ENCODE peak calls at places on chromosome X, in nine cellular contexts. X, E, C, G, M, I, T, P and L are unnamed samples.

GRCh38 chrX:120269379-120270035 is 18.9 kb downstream of the ZBTB33 start:
- DNase-seq in X (no peak), E (no peak), C (no peak), G (peak), M (no peak), I (no peak), T (no peak), P (no peak), L (no peak)

GRCh38 chrX:129523076-129524055 is at the start of gene SMARCA1:
- DNase-seq in X (no peak), E (peak), C (peak), G (no peak), M (peak), I (peak), T (peak), P (peak), L (peak)

GRCh38 chrX:115339441-115340025 is 50.0 kb downstream of the LUZP4 start:
- DNase-seq in X (no peak), E (no peak), C (no peak), G (no peak), M (no peak), I (no peak), T (no peak), P (no peak), L (no peak)

GRCh38 chrX:130893356-130894085 is 9.5 kb downstream of the ENOX2 start:
- DNase-seq in X (no peak), E (no peak), C (no peak), G (no peak), M (no peak), I (no peak), T (no peak), P (no peak), L (peak)

GRCh38 chrX:132774312-132774711 is 184.1 kb downstream of the HS6ST2 start:
- DNase-seq in X (no peak), E (no peak), C (no peak), G (no peak), M (no peak), I (no peak), T (no peak), P (no peak), L (no peak)

GRCh38 chrX:110167952-110168451 is 149.9 kb downstream of the AMMECR1 start:
- DNase-seq in X (no peak), E (peak), C (peak), G (peak), M (peak), I (peak), T (peak), P (peak), L (peak)

GRCh38 chrX:49058794-49059193 is at the start of gene CCDC120:
- DNase-seq in X (no peak), E (no peak), C (peak), G (no peak), M (no peak), I (no peak), T (no peak), P (no peak), L (no peak)

GRCh38 chrX:118780915-118781314 is 42.7 kb upstream of the ZCCHC12 start:
- DNase-seq in X (no peak), E (no peak), C (no peak), G (no peak), M (no peak), I (no peak), T (no peak), P (no peak), L (no peak)

GRCh38 chrX:53312946-53313745 is 31.8 kb upstream of the IQSEC2 start:
- DNase-seq in X (no peak), E (peak), C (peak), G (peak), M (peak), I (peak), T (peak), P (peak), L (peak)

GRCh38 chrX:64571011-64571410 is 175.8 kb upstream of the MTMR8 start:
- DNase-seq in X (no peak), E (no peak), C (no peak), G (no peak), M (no peak), I (no peak), T (no peak), P (no peak), L (no peak)

GRCh38 chrX:65528705-65529340 is 5.8 kb downstream of the LAS1L start:
- DNase-seq in X (no peak), E (peak), C (peak), G (peak), M (peak), I (peak), T (peak), P (peak), L (peak)

GRCh38 chrX:154968353-154968752 is 54.2 kb downstream of the F8 start:
- DNase-seq in X (no peak), E (no peak), C (no peak), G (no peak), M (no peak), I (no peak), T (no peak), P (no peak), L (no peak)

GRCh38 chrX:109384569-109385174 is 97.2 kb downstream of the GUCY2F start:
- DNase-seq in X (no peak), E (no peak), C (peak), G (peak), M (peak), I (no peak), T (no peak), P (no peak), L (no peak)

GRCh38 chrX:73855546-73855945 is 292.5 kb downstream of the CHIC1 start:
- DNase-seq in X (no peak), E (peak), C (peak), G (peak), M (peak), I (peak), T (peak), P (peak), L (peak)
- TF ChIP-seq CTCF in X (peak), E (peak), C (peak), G (peak), M (peak), I (peak), T (peak), P (peak), L (peak)

GRCh38 chrX:13805241-13805640 is 11.7 kb downstream of the GPM6B start:
- DNase-seq in X (no peak), E (no peak), C (no peak), G (no peak), M (no peak), I (no peak), T (peak), P (no peak), L (no peak)
- TF ChIP-seq CTCF in X (no peak), E (no peak), C (no peak), G (no peak), M (no peak), I (no peak), T (no peak), P (no peak), L (no peak)

GRCh38 chrX:275967-276587 is 5.1 kb upstream of the PLCXD1 start:
- DNase-seq in X (no peak), E (peak), C (peak), G (no peak), M (peak), I (peak), T (peak), P (peak), L (peak)
- TF ChIP-seq CTCF in X (no peak), E (no peak), C (no peak), G (no peak), M (no peak), I (no peak), T (no peak), P (no peak), L (no peak)

GRCh38 chrX:140701480-140701879 is 8.1 kb upstream of the LINC00632 start:
- DNase-seq in X (no peak), E (peak), C (no peak), G (peak), M (peak), I (no peak), T (no peak), P (no peak), L (no peak)

GRCh38 chrX:140697618-140698017 is 11.9 kb upstream of the LINC00632 start:
- DNase-seq in X (no peak), E (no peak), C (no peak), G (no peak), M (no peak), I (no peak), T (no peak), P (no peak), L (no peak)
- TF ChIP-seq CTCF in X (peak), E (peak), C (no peak), G (no peak), M (peak), I (no peak), T (no peak), P (no peak), L (no peak)

GRCh38 chrX:35015627-35016026 is 73.0 kb downstream of the FAM47B start:
- DNase-seq in X (no peak), E (no peak), C (no peak), G (no peak), M (no peak), I (no peak), T (no peak), P (no peak), L (no peak)

GRCh38 chrX:35016051-35016450 is 73.5 kb downstream of the FAM47B start:
- DNase-seq in X (no peak), E (no peak), C (no peak), G (no peak), M (no peak), I (no peak), T (no peak), P (no peak), L (no peak)
- TF ChIP-seq CTCF in X (no peak), E (no peak), C (no peak), G (no peak), M (no peak), I (no peak), T (no peak), P (no peak), L (no peak)

DNA sequence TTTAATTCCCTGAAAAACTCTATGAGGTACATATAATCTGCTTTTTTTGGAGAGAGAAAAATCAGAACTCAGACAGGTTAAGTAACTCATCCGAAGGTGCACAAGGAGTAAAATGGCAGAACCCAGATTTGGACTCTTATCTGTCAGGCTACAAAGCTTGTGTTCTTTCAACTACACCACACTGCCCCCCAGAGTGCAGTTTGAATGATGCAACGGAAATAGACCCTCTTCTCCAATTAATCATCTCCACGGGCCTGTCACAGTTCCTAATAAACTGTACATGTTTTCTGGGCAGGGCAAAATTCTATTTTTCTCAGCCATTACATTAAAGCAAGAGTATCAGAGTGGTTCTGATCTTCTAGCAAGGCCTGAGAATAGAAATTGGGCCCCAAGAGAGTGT is 35.3 kb upstream of the DCX start:
- DNase-seq in X (no peak), E (peak), C (peak), G (peak), M (peak), I (no peak), T (peak), P (no peak), L (peak)
- TF ChIP-seq CTCF in X (peak), E (peak), C (no peak), G (peak), M (peak), I (no peak), T (peak), P (peak), L (peak)

GRCh38 chrX:39652336-39652735 is 445.4 kb downstream of the BCOR start:
- DNase-seq in X (peak), E (peak), C (peak), G (peak), M (peak), I (no peak), T (peak), P (peak), L (no peak)
- TF ChIP-seq CTCF in X (peak), E (peak), C (peak), G (peak), M (peak), I (peak), T (no peak), P (peak), L (no peak)